ENCODE peak calls at places on chromosomes 4 and X, in seven cellular contexts. O is AG10803, E is dorsolateral prefrontal cortex, I is cardiac fibroblast, K is bronchial epithelial cell, V is cardiac muscle cell, A is psoas muscle. B is an unnamed sample.

GRCh38 chrX:46730765-46731164 is 28.2 kb downstream of the SLC9A7 start:
- DNase-seq in O (no peak), E (no peak), I (no peak), K (no peak), V (no peak), A (no peak), B (no peak)

GRCh38 chrX:46551494-46552128 is 6.4 kb upstream of the ZNF674 start:
- DNase-seq in O (no peak), E (no peak), I (peak; percentile 32), K (no peak), V (no peak), A (no peak), B (no peak)

GRCh38 chr4:6239486-6239885 is 30.2 kb upstream of the WFS1 start:
- DNase-seq in O (no peak), E (no peak), I (no peak), K (no peak), V (no peak), A (no peak), B (no peak)

GRCh38 chr4:15906024-15906443 is 32.5 kb downstream of the FGFBP1 start:
- DNase-seq in O (no peak), E (no peak), I (no peak), K (peak; percentile 99), V (no peak), A (no peak), B (no peak)

GRCh38 chr4:61528595-61528994 is 328.5 kb downstream of the ADGRL3 start:
- DNase-seq in O (no peak), E (no peak), I (no peak), K (no peak), V (no peak), A (no peak), B (no peak)

GRCh38 chr4:129233691-129234090 is 137.7 kb downstream of the C4orf33 start:
- DNase-seq in O (no peak), E (no peak), I (no peak), K (no peak), V (no peak), A (no peak), B (no peak)

GRCh38 chr4:16337936-16338335 is 111.7 kb upstream of the TAPT1 start:
- DNase-seq in O (peak; percentile 0), E (no peak), I (no peak), K (peak; percentile 81), V (no peak), A (no peak), B (no peak)

GRCh38 chrX:28595346-28595745 is 8.1 kb downstream of the IL1RAPL1 start:
- DNase-seq in O (no peak), E (no peak), I (no peak), K (no peak), V (no peak), A (no peak), B (no peak)

GRCh38 chr4:135411251-135411650 is 1209.7 kb upstream of the PABPC4L start:
- DNase-seq in O (no peak), E (no peak), I (no peak), K (no peak), V (no peak), A (no peak), B (no peak)

GRCh38 chr4:11700751-11701226 is 272.1 kb upstream of the HS3ST1 start:
- DNase-seq in O (no peak), E (no peak), I (no peak), K (peak; percentile 98), V (no peak), A (no peak), B (no peak)

GRCh38 chr4:16196482-16197393 is 29.5 kb downstream of the TAPT1 start:
- DNase-seq in O (peak; percentile 80), E (no peak), I (peak; percentile 76), K (peak; percentile 72), V (peak; percentile 62), A (no peak), B (peak; percentile 30)

DNA sequence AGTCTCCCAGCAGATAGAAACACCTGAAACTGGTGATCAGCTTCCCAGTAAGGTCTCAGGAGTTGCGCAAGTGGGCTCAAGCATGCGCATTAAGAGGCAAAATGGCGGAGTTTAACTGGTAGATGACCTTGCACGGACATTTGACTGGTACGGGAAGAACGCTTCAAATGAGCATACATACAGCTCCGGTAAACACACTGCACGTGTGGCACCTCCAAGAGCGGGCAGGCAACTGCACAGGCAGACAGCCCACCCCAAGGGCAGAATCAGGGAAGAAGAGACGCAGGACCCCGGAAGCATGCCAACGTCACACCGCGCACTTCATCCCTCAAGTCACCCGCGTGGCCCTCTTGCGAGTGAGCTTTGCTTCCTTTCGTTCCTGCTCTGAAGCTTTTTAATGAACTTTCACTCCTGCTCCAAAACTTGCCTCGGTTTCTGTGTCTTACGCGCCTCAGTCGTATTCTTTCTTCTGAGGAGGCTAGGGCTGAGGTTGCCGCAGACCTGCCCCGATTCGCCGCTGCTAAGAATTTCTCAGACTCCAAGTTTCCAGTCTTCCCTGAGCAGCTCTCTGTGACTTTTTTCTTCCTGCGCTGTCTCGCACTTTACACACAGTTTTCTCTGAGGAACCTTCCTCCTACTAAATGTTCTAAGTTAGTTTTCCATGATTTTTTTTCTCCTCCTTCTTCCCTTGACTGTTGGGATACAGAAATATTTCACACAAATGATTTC is 180.7 kb upstream of the ZFP42 start:
- DNase-seq in O (peak; percentile 4), E (peak; percentile 24), I (peak; percentile 32), K (no peak), V (no peak), A (no peak), B (no peak)
- H3K4me3 ChIP-seq in O (peak overlapping the region; percentile 57), E (no peak overlapping the region), I (peak overlapping the region; percentile 50), K (peak overlapping the region; percentile 23), V (no peak overlapping the region), A (peak overlapping the region; percentile 45), B (no peak overlapping the region)

DNA sequence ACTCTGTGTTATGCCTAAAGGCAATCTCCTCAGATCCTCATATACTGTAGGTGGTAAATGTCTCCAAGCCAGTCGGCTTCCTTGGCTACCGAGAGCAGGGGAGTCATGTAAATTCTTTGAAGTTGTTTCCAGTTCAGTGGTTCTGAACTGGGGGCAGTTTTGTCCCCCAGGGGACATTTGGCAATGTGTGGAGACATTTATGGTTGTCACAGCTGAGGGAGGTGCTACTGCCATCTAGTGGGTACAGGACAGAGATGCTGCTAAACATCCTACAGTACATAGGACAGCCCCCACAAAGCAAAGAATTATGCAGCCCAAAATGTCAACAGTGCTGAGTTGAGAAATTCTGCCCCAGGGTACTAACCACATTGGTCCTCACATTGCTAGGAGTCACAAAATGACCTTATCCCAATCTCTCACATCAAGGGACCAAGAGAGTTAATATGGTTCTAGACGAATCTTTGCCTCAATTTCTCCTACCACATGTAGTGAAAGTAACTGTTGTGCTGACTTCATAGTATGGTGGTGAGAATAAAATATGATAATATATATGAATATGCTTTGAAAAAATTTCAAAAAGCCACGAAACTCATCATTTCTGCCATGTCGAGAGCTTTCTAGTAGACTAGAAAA is 104.4 kb upstream of the ARHGAP24 start:
- DNase-seq in O (peak; percentile 36), E (peak; percentile 28), I (peak; percentile 58), K (peak; percentile 51), V (peak; percentile 56), A (peak; percentile 10), B (peak; percentile 14)
- TF ChIP-seq CTCF in O (peak; percentile 85), E (peak; percentile 45), I (peak; percentile 87), K (peak; percentile 84), V (peak; percentile 87), A (peak; percentile 43), B (peak; percentile 89)

GRCh38 chrX:50204364-50204899 is at the start of gene CCNB3:
- DNase-seq in O (peak; percentile 68), E (peak; percentile 75), I (peak; percentile 83), K (peak; percentile 48), V (peak; percentile 71), A (peak; percentile 70), B (peak; percentile 19)
- H3K4me3 ChIP-seq in O (peak within 1 kb of the TSS; percentile 41), E (no peak within 1 kb of the TSS), I (peak within 1 kb of the TSS; percentile 37), K (peak within 1 kb of the TSS; percentile 34), V (no peak within 1 kb of the TSS), A (peak within 1 kb of the TSS; percentile 52), B (peak within 1 kb of the TSS; percentile 19)

GRCh38 chr4:119490335-119490734 is 138.3 kb downstream of the PDE5A start:
- DNase-seq in O (peak; percentile 11), E (no peak), I (peak; percentile 29), K (peak; percentile 15), V (peak; percentile 27), A (no peak), B (no peak)
- TF ChIP-seq CTCF in O (peak; percentile 33), E (no peak), I (peak; percentile 24), K (peak; percentile 23), V (peak; percentile 24), A (no peak), B (peak; percentile 25)

DNA sequence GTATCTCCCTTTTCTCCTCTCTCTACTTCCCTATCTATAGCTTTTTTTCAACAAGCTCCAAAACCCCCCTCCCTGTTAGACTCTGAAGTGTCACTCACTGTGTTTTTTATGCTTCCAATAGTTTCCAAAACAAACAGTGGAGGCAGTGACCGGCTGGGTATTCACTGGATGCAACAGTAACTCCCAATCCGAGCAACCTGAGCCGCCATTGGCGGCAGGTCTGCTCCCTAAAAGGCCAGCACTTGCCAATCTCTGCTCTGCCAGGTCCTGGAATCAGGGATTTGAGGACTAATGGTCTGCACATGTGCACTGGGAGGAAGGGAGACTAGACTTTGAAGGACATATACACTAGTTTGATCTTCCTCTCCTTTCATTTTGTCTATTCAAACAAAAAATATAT is 7.1 kb downstream of the TBX22 start:
- DNase-seq in O (no peak), E (no peak), I (no peak), K (no peak), V (peak; percentile 13), A (no peak), B (no peak)
- H3K4me3 ChIP-seq in O (no peak overlapping the region), E (no peak overlapping the region), I (no peak overlapping the region), K (no peak overlapping the region), V (peak overlapping the region; percentile 21), A (no peak overlapping the region), B (no peak overlapping the region)

GRCh38 chrX:154376768-154377167 is 2.3 kb upstream of the EMD start:
- DNase-seq in O (peak; percentile 26), E (no peak), I (peak; percentile 41), K (no peak), V (no peak), A (no peak), B (no peak)

GRCh38 chrX:154372612-154373022 is 1.8 kb downstream of the FLNA start:
- DNase-seq in O (peak; percentile 54), E (no peak), I (no peak), K (peak; percentile 44), V (peak; percentile 49), A (no peak), B (no peak)

GRCh38 chrX:154373340-154374306 is 811 bp downstream of the FLNA start:
- DNase-seq in O (peak; percentile 84), E (peak; percentile 57), I (peak; percentile 84), K (peak; percentile 75), V (peak; percentile 64), A (no peak), B (no peak)

GRCh38 chrX:154375156-154375504 is 696 bp upstream of the FLNA start:
- DNase-seq in O (no peak), E (no peak), I (no peak), K (no peak), V (no peak), A (no peak), B (no peak)

GRCh38 chrX:154374361-154375155 is at the start of gene FLNA:
- DNase-seq in O (peak; percentile 22), E (no peak), I (no peak), K (no peak), V (peak; percentile 68), A (peak; percentile 49), B (no peak)
- TF ChIP-seq CTCF in O (no peak), E (no peak), I (no peak), K (peak; percentile 32), V (no peak), A (peak; percentile 23), B (no peak)